ENCODE peak calls at places on chromosomes 2 and 18, in seven cellular contexts. W is MM.1S, A is HCT116, H is SK-N-SH, J is GM23338, M is PC-3, E is OCI-LY7. P is an unnamed sample. For H3K9me2, the result is how much of the 10 kb centered on the place peaks cover.

GRCh38 chr2:122748552-122749011 is 993.1 kb downstream of the TSN start:
- DNase-seq in E (no peak), M (peak), W (no peak), H (no peak), A (no peak), J (peak), P (peak)

GRCh38 chr18:11419336-11419735 is 190.1 kb upstream of the SLC35G4 start:
- DNase-seq in J (no peak), E (no peak), A (no peak), W (peak), H (no peak), M (no peak), P (no peak)

GRCh38 chr2:67446504-67446911 is 49.4 kb downstream of the ETAA1 start:
- DNase-seq in J (no peak), A (no peak), E (no peak), M (peak), H (no peak), W (no peak), P (peak)

GRCh38 chr2:95359035-95359434 is 43.5 kb upstream of the FAHD2A start:
- DNase-seq in J (no peak), H (no peak), E (no peak), M (peak), A (no peak), W (no peak), P (no peak)

GRCh38 chr2:189179607-189179979 is at the start of gene COL5A2:
- DNase-seq in M (no peak), E (no peak), J (peak), H (no peak), W (no peak), A (no peak), P (peak)

GRCh38 chr2:177930916-177931315 is 141.7 kb downstream of the PDE11A start:
- DNase-seq in W (no peak), E (no peak), A (no peak), H (no peak), M (no peak), J (no peak), P (no peak)

GRCh38 chr2:88307817-88308216 is 137.7 kb downstream of the THNSL2 start:
- DNase-seq in M (peak), W (peak), A (peak), J (peak), E (peak), H (peak), P (peak)

GRCh38 chr18:5601188-5601624 is 57.4 kb upstream of the EPB41L3 start:
- DNase-seq in M (no peak), W (no peak), H (no peak), A (no peak), J (no peak), E (no peak), P (peak)

GRCh38 chr2:37653805-37654378 is 17.6 kb downstream of the CDC42EP3 start:
- DNase-seq in H (no peak), M (no peak), J (no peak), A (no peak), E (peak), W (no peak), P (no peak)

GRCh38 chr2:148996805-148997204 is 41.7 kb upstream of the LYPD6B start:
- DNase-seq in H (no peak), J (no peak), M (no peak), W (no peak), A (no peak), E (no peak), P (no peak)

GRCh38 chr2:109380502-109381326 is 233.1 kb downstream of the SEPTIN10 start:
- DNase-seq in A (no peak), H (no peak), M (peak), J (no peak), E (no peak), W (no peak), P (no peak)

GRCh38 chr2:208311321-208311720 is 45.3 kb downstream of the PIKFYVE start:
- DNase-seq in A (no peak), E (no peak), M (no peak), J (no peak), W (no peak), H (no peak), P (no peak)

GRCh38 chr2:208315081-208315788 is 49.2 kb downstream of the PIKFYVE start:
- DNase-seq in H (no peak), W (no peak), A (no peak), M (peak), E (no peak), J (no peak), P (no peak)

GRCh38 chr2:208306291-208306690 is 40.2 kb downstream of the PIKFYVE start:
- DNase-seq in W (no peak), J (no peak), M (no peak), E (no peak), H (no peak), A (no peak), P (no peak)

DNA sequence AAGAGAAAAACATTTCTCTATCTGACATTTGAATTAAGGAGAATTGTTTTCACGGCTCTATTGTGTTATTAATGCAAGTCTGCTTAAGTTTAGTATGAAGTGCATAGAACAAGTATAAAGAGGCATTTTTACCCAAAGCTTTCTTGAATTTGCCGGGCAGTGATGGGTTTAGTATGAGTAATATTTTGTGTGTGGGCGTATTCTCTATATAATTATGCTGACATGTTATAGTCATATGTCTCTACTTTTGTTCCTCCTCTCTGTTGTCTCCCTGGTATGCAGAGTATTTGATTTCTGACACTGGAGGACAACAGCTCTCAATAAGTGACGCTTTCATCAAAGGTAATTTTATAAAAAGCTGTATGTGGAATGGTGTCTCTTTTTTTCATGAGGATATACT is 45.9 kb downstream of the PIKFYVE start:
- DNase-seq in W (no peak), H (no peak), M (no peak), J (no peak), E (no peak), A (no peak), P (no peak)
- H3K9me2 ChIP-seq in W (under half), H (under half), M (under half), J (under half), E (under half), A (under half), P (under half)

DNA sequence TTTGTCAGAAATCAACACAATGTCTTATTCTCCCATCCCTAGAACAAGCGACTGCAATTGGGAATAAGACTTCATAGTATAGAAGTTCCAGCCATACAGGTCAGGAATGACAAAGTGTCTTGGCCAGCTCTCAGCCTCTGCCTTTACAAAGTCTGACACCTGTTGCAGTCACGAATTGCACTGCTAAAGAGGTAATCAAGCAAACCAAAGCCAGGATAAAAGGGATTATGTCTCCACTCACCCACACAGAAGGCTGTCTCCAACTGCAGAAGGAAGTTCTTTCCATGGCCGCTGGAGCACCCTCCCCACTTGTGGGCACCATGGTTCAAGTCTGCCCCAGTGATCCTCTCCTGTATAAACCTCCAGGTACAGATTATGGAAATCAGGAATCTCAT is 114.8 kb upstream of the PKDCC start:
- DNase-seq in A (no peak), E (no peak), W (no peak), M (no peak), J (no peak), H (no peak), P (no peak)
- H3K27ac ChIP-seq in A (no peak), E (no peak), W (no peak), M (no peak), J (no peak), H (no peak), P (peak)

GRCh38 chr2:241815477-241816430 is 6.8 kb downstream of the NEU4 start:
- DNase-seq in H (peak), W (no peak), M (no peak), J (no peak), E (no peak), A (no peak), P (no peak)
- H2AFZ ChIP-seq in H (no peak), W (no peak), M (no peak), J (no peak), E (no peak), A (no peak), P (no peak)

GRCh38 chr18:58247363-58247834 is 203.4 kb downstream of the NEDD4L start:
- DNase-seq in A (no peak), M (no peak), W (no peak), H (no peak), J (peak), E (no peak), P (no peak)
- H3K9me2 ChIP-seq in A (under half), M (under half), W (under half), H (under half), J (under half), E (under half), P (under half)